ENCODE peak calls at places on chromosomes 5 and 9, in four cellular contexts. One of them, this sample, is unnamed.

GRCh38 chr9:119802621-119803020 is 433.4 kb upstream of the BRINP1 start:
- DNase-seq in IMR-90: no peak
- DNase-seq in A549: no peak
- DNase-seq in uterus: no peak
- DNase-seq in this sample: no peak

GRCh38 chr5:76175821-76176403 is 92.7 kb downstream of the SV2C start:
- DNase-seq in IMR-90: no peak
- DNase-seq in A549: no peak
- DNase-seq in uterus: no peak
- DNase-seq in this sample: no peak

GRCh38 chr5:79259383-79259782 is 23.5 kb downstream of the JMY start:
- DNase-seq in IMR-90: no peak
- DNase-seq in A549: no peak
- DNase-seq in uterus: no peak
- DNase-seq in this sample: no peak

GRCh38 chr5:172772112-172772906 is 1.3 kb upstream of the DUSP1 start:
- DNase-seq in IMR-90: peak; percentile 95
- DNase-seq in A549: peak; percentile 80
- DNase-seq in uterus: peak; percentile 93
- DNase-seq in this sample: peak; percentile 98

GRCh38 chr5:154708845-154709244 is 46.3 kb upstream of the LARP1 start:
- DNase-seq in IMR-90: peak; percentile 41
- DNase-seq in A549: no peak
- DNase-seq in uterus: no peak
- DNase-seq in this sample: no peak

GRCh38 chr5:123176224-123176937 is 87.3 kb downstream of the PRDM6 start:
- DNase-seq in IMR-90: peak; percentile 73
- DNase-seq in A549: no peak
- DNase-seq in uterus: no peak
- DNase-seq in this sample: no peak

GRCh38 chr9:26995815-26996214 is 9.7 kb downstream of the LRRC19 start:
- DNase-seq in IMR-90: no peak
- DNase-seq in A549: no peak
- DNase-seq in uterus: no peak
- DNase-seq in this sample: no peak

GRCh38 chr5:93421498-93421897 is 159.5 kb downstream of the NR2F1-AS1 start:
- DNase-seq in IMR-90: no peak
- DNase-seq in A549: no peak
- DNase-seq in uterus: no peak
- DNase-seq in this sample: no peak

GRCh38 chr5:158967566-158967965 is 132.2 kb downstream of the EBF1 start:
- DNase-seq in IMR-90: peak; percentile 32
- DNase-seq in A549: no peak
- DNase-seq in uterus: no peak
- DNase-seq in this sample: no peak

GRCh38 chr5:76789991-76790571 is 28.7 kb upstream of the F2RL1 start:
- DNase-seq in IMR-90: peak; percentile 85
- DNase-seq in A549: no peak
- DNase-seq in uterus: no peak
- DNase-seq in this sample: no peak

GRCh38 chr5:135031146-135031812 is 2.7 kb downstream of the PITX1 start:
- DNase-seq in IMR-90: peak; percentile 18
- DNase-seq in A549: no peak
- DNase-seq in uterus: no peak
- DNase-seq in this sample: no peak

GRCh38 chr5:135031813-135032612 is 2.0 kb downstream of the PITX1 start:
- DNase-seq in IMR-90: no peak
- DNase-seq in A549: no peak
- DNase-seq in uterus: no peak
- DNase-seq in this sample: no peak

GRCh38 chr5:135033866-135034185 is 202 bp downstream of the PITX1 start:
- DNase-seq in IMR-90: no peak
- DNase-seq in A549: no peak
- DNase-seq in uterus: no peak
- DNase-seq in this sample: no peak

GRCh38 chr5:135033026-135033861 is 784 bp downstream of the PITX1 start:
- DNase-seq in IMR-90: peak; percentile 56
- DNase-seq in A549: peak; percentile 32
- DNase-seq in uterus: no peak
- DNase-seq in this sample: no peak

GRCh38 chr5:135032613-135033025 is 1.4 kb downstream of the PITX1 start:
- DNase-seq in IMR-90: no peak
- DNase-seq in A549: no peak
- DNase-seq in uterus: no peak
- DNase-seq in this sample: no peak
- H3K27ac ChIP-seq in IMR-90: peak overlapping the region; percentile 73
- H3K27ac ChIP-seq in A549: peak overlapping the region; percentile 96
- H3K27ac ChIP-seq in uterus: no peak overlapping the region
- H3K27ac ChIP-seq in this sample: no peak overlapping the region

GRCh38 chr9:135737840-135738521 is 36.0 kb downstream of the KCNT1 start:
- DNase-seq in IMR-90: no peak
- DNase-seq in A549: no peak
- DNase-seq in uterus: no peak
- DNase-seq in this sample: no peak
- H3K4me1 ChIP-seq in IMR-90: no peaks in the 10 kb centered on the region
- H3K4me1 ChIP-seq in A549: peaks cover 9% of the 10 kb centered on the region
- H3K4me1 ChIP-seq in uterus: no peaks in the 10 kb centered on the region
- H3K4me1 ChIP-seq in this sample: no peaks in the 10 kb centered on the region

GRCh38 chr9:129498451-129499376 is 122.2 kb downstream of the C9orf50 start:
- DNase-seq in IMR-90: no peak
- DNase-seq in A549: no peak
- DNase-seq in uterus: no peak
- DNase-seq in this sample: no peak
- TF ChIP-seq POLR2A in IMR-90: no peak
- TF ChIP-seq POLR2A in A549: no peak
- TF ChIP-seq POLR2A in uterus: no peak
- TF ChIP-seq POLR2A in this sample: no peak

GRCh38 chr5:59276277-59276647 is 617.3 kb downstream of the PDE4D start:
- DNase-seq in IMR-90: no peak
- DNase-seq in A549: no peak
- DNase-seq in uterus: no peak
- DNase-seq in this sample: no peak

GRCh38 chr5:59275170-59275536 is 618.4 kb downstream of the PDE4D start:
- DNase-seq in IMR-90: no peak
- DNase-seq in A549: no peak
- DNase-seq in uterus: no peak
- DNase-seq in this sample: no peak

GRCh38 chr5:59274130-59274529 is 619.4 kb downstream of the PDE4D start:
- DNase-seq in IMR-90: no peak
- DNase-seq in A549: no peak
- DNase-seq in uterus: no peak
- DNase-seq in this sample: no peak

GRCh38 chr5:59275537-59276276 is 617.8 kb downstream of the PDE4D start:
- DNase-seq in IMR-90: peak; percentile 6
- DNase-seq in A549: no peak
- DNase-seq in uterus: peak; percentile 62
- DNase-seq in this sample: no peak

DNA sequence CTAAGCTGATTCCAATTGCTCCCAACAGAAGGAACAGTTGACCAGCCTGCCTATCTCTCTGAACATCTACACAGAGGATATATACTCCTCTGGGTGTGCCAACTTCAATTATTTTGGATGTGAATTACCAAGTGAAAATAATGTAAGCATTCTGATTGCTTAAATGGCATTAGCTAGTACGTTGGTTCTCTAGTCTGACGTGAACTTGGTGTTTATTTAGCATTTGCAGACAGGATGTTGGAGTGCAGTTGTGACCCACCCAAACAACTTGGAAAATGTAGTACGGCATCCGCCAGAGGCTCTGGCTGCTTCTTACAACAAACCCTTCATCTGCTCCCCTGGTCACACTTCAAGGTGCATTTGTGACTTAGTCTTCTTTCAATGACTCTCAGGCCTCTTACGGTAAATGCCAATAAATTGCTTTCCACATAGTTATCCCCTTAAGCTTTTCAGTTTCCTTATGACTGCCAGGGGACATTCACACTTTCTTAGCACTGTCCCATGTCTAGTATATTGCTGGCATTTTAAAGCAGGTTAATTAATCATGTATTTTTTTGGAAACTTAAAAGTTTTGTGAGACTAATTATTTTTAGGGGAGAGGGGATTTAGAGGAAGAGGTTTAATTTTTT is 616.5 kb downstream of the PDE4D start:
- DNase-seq in IMR-90: no peak
- DNase-seq in A549: no peak
- DNase-seq in uterus: no peak
- DNase-seq in this sample: no peak
- H3K27ac ChIP-seq in IMR-90: no peak overlapping the region
- H3K27ac ChIP-seq in A549: peak overlapping the region; percentile 88
- H3K27ac ChIP-seq in uterus: peak overlapping the region; percentile 82
- H3K27ac ChIP-seq in this sample: peak overlapping the region; percentile 65

GRCh38 chr9:137251490-137252268 is 593 bp downstream of the STPG3 start:
- DNase-seq in IMR-90: no peak
- DNase-seq in A549: no peak
- DNase-seq in uterus: no peak
- DNase-seq in this sample: no peak
- H3K4me1 ChIP-seq in IMR-90: peaks cover 13% of the 10 kb centered on the region
- H3K4me1 ChIP-seq in A549: peaks cover 16% of the 10 kb centered on the region
- H3K4me1 ChIP-seq in uterus: peaks cover 17% of the 10 kb centered on the region
- H3K4me1 ChIP-seq in this sample: peaks cover 35% of the 10 kb centered on the region

GRCh38 chr9:37079370-37080164 is 40.8 kb upstream of the ZCCHC7 start:
- DNase-seq in IMR-90: peak; percentile 91
- DNase-seq in A549: peak; percentile 89
- DNase-seq in uterus: peak; percentile 90
- DNase-seq in this sample: peak; percentile 98
- TF ChIP-seq POLR2A in IMR-90: peak; percentile 66
- TF ChIP-seq POLR2A in A549: peak; percentile 69
- TF ChIP-seq POLR2A in uterus: peak; percentile 57
- TF ChIP-seq POLR2A in this sample: peak; percentile 88

DNA sequence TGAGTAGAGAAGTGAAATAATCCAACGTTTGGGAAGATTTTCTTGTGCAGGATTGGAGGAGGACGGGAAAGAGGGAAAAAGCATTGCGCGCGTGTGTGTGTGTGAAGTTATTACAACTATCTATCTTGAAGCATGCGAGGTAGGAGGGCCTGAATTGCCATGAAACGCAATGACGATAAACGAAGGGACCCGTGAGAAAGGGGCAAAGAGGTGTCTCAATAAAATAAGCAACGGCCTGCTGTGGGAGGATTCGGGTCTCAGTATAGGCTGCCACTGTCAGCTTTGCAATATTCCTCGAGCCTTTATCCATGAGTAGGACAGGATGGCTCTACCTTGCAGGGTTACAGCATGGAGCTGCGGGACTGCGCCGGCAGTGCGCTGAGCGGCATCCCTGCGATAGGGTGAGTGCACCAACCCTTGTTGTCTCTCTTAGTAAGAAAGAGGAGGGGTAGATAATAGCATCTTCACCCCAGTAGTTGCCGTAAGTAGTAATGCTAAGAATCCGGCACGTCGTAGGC is 631 bp upstream of the RCL1 start:
- DNase-seq in IMR-90: no peak
- DNase-seq in A549: peak; percentile 18
- DNase-seq in uterus: no peak
- DNase-seq in this sample: no peak
- H3K27ac ChIP-seq in IMR-90: no peak overlapping the region
- H3K27ac ChIP-seq in A549: peak overlapping the region; percentile 70
- H3K27ac ChIP-seq in uterus: peak overlapping the region; percentile 70
- H3K27ac ChIP-seq in this sample: peak overlapping the region; percentile 89

This sample was measured in spleen.